ENCODE peak calls at places on chromosomes 4 and X, in six cellular contexts. H is CD4-positive, alpha-beta memory T cell; R is hepatocyte; G is stomach; U is tibial artery; J is RWPE2. Q is an unnamed sample. For H3K4me1 and H3K27me3, the result is how much of the 10 kb centered on the place peaks cover.

GRCh38 chrX:70436380-70436779 is 8.3 kb upstream of the DLG3 start:
- DNase-seq in H (no peak), R (no peak), G (no peak), U (no peak), J (no peak), Q (no peak)

GRCh38 chr4:53906786-53907185 is 157.6 kb downstream of the CHIC2 start:
- DNase-seq in H (no peak), R (no peak), G (no peak), U (no peak), J (no peak), Q (no peak)

GRCh38 chrX:69503228-69503834 is 795 bp upstream of the NALF2 start:
- DNase-seq in H (no peak), R (no peak), G (no peak), U (no peak), J (no peak), Q (no peak)

GRCh38 chr4:151537726-151538125 is 128.8 kb downstream of the FHIP1A start:
- DNase-seq in H (no peak), R (peak), G (no peak), U (no peak), J (no peak), Q (no peak)

GRCh38 chr4:113776016-113776415 is 14.5 kb upstream of the CAMK2D start:
- DNase-seq in H (no peak), R (no peak), G (no peak), U (no peak), J (no peak), Q (no peak)

GRCh38 chrX:1163231-1163630 is 49.2 kb downstream of the CRLF2 start:
- DNase-seq in H (no peak), R (no peak), G (no peak), U (no peak), J (no peak), Q (no peak)

GRCh38 chrX:13428055-13428786 is 108.4 kb upstream of the ATXN3L start:
- DNase-seq in H (no peak), R (peak), G (no peak), U (no peak), J (no peak), Q (no peak)

GRCh38 chr4:172601195-172601594 is 567.4 kb upstream of the GALNT7 start:
- DNase-seq in H (no peak), R (no peak), G (no peak), U (no peak), J (no peak), Q (no peak)

GRCh38 chr4:67714248-67714583 is 13.3 kb upstream of the UBA6 start:
- DNase-seq in H (no peak), R (peak), G (no peak), U (no peak), J (no peak), Q (no peak)

GRCh38 chr4:61374612-61374920 is 174.4 kb downstream of the ADGRL3 start:
- DNase-seq in H (no peak), R (no peak), G (no peak), U (no peak), J (no peak), Q (no peak)

GRCh38 chr4:164081371-164081770 is 586.9 kb downstream of the TMA16 start:
- DNase-seq in H (no peak), R (no peak), G (no peak), U (no peak), J (no peak), Q (no peak)

GRCh38 chr4:153519677-153520076 is 53.5 kb downstream of the TMEM131L start:
- DNase-seq in H (no peak), R (no peak), G (no peak), U (no peak), J (no peak), Q (no peak)
- H3K4me1 ChIP-seq in H (half or more), R (under half), G (half or more), U (half or more), J (under half), Q (under half)

DNA sequence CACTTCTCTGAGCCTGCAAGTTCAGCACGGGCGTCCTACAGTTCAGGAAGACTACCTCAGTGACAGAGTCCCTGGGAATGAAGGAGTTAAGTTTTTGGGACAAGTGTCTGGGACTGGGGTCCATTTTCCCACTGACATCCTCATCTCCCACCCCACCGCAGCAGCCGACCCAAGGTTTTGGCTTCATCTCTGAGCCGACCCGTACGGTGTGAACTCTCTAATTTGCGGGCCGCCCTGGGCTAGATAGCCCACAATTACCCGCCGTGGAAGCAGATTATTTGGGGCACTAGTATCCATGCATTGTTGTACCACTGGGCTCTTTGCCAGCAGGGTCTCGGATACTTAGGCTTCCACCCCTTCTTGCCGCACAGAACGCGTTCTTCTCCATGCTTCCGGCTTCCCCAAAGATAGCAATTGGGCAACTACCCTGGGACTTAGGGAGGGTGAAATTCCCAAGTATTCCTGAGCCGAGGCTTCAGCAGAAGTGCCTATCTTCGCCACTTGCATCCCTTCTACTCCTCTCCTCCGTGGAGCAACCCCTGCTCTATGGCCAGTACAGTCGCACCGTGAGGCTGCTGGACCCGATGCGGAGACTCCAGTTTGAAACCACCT is 2.4 kb downstream of the IL1RAPL2 start:
- DNase-seq in H (no peak), R (no peak), G (no peak), U (no peak), J (no peak), Q (no peak)
- H3K27me3 ChIP-seq in H (under half), R (under half), G (under half), U (under half), J (under half), Q (under half)

GRCh38 chr4:41746440-41747229 is 1.9 kb downstream of the PHOX2B start:
- DNase-seq in H (no peak), R (no peak), G (no peak), U (no peak), J (no peak), Q (no peak)
- H3K4me3 ChIP-seq in H (no peak), R (no peak), G (no peak), U (no peak), J (no peak), Q (peak)

GRCh38 chr4:3531887-3532713 is at the start of gene LRPAP1:
- DNase-seq in H (peak), R (peak), G (peak), U (peak), J (no peak), Q (peak)
- H3K4me1 ChIP-seq in H (under half), R (under half), G (under half), U (under half), J (under half), Q (under half)

DNA sequence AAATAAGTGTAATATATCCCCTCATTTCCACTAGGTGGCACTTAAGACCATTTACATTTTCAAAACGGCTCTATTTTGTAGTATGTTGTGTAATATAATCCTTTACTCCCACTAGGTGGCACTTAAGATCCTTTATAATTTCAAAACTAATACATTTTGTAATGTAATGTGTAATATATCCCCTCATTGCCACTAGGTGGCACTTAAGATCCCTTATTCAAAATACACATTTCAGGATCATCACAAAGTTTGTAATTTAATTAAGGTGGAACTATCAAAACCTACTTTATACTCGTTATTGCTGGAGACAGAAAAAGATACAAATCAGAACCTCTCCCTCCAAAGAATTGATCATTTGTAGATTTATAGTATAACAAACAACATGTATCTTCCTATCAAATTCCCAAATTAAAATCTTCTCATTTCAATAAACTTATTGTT is 132.5 kb downstream of the ARHGAP6 start:
- DNase-seq in H (no peak), R (peak), G (no peak), U (no peak), J (no peak), Q (no peak)
- H3K27me3 ChIP-seq in H (under half), R (under half), G (under half), U (under half), J (under half), Q (under half)

GRCh38 chr4:38072578-38072977 is 112.4 kb downstream of the PTTG2 start:
- DNase-seq in H (no peak), R (no peak), G (no peak), U (no peak), J (no peak), Q (no peak)

GRCh38 chr4:38077791-38078489 is 117.7 kb downstream of the PTTG2 start:
- DNase-seq in H (no peak), R (no peak), G (no peak), U (no peak), J (no peak), Q (no peak)

GRCh38 chr4:38076153-38076669 is 116.0 kb downstream of the PTTG2 start:
- DNase-seq in H (no peak), R (no peak), G (no peak), U (no peak), J (no peak), Q (no peak)

GRCh38 chr4:38073596-38074234 is 113.5 kb downstream of the PTTG2 start:
- DNase-seq in H (no peak), R (no peak), G (no peak), U (no peak), J (no peak), Q (no peak)

DNA sequence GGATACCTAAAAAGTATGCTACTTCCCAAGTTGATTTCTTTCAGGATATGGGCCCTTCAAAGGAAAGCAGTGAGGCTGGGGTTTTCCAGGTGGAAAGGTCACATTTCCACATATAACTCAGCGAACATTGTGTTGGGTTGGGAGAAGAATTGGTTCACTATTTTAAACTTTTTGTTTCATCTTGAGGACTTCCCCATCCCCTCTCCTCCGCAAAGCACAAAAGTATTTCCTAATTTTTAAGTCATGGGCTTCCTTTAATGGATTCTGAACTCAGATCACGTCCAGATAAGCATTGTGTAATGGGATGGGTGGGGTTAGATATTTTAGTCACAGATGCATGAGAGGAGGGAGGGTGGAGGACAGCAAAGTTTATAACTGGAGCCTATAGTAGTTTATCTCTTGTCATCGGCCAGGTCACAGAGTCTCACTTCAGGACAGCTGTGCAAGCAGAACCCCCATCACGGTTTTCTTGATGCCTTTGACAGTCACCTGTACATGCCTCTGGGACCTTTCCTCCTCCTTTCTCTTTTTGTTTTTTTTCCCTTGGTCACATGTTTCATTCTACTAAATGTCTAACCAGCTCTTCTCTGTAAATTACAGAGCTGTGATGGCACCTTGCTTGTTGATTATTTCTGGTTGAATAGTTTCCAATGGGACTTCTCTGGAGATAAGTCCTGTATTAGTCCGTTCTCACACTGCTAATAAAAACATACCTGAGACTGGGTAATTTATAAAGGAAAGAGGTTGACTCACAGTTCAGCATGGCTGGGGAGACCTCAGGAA is 115.4 kb downstream of the PTTG2 start:
- DNase-seq in H (no peak), R (peak), G (no peak), U (no peak), J (no peak), Q (no peak)
- H3K4me3 ChIP-seq in H (no peak), R (no peak), G (no peak), U (no peak), J (no peak), Q (no peak)

GRCh38 chr4:89295415-89295927 is 12.1 kb downstream of the GPRIN3 start:
- DNase-seq in H (no peak), R (no peak), G (no peak), U (no peak), J (no peak), Q (no peak)

GRCh38 chr4:89294583-89295244 is 12.9 kb downstream of the GPRIN3 start:
- DNase-seq in H (peak), R (no peak), G (no peak), U (no peak), J (no peak), Q (no peak)

GRCh38 chr4:89296399-89296798 is 11.2 kb downstream of the GPRIN3 start:
- DNase-seq in H (no peak), R (peak), G (no peak), U (no peak), J (no peak), Q (no peak)

GRCh38 chr4:89290727-89291126 is 16.9 kb downstream of the GPRIN3 start:
- DNase-seq in H (peak), R (no peak), G (no peak), U (no peak), J (no peak), Q (no peak)

DNA sequence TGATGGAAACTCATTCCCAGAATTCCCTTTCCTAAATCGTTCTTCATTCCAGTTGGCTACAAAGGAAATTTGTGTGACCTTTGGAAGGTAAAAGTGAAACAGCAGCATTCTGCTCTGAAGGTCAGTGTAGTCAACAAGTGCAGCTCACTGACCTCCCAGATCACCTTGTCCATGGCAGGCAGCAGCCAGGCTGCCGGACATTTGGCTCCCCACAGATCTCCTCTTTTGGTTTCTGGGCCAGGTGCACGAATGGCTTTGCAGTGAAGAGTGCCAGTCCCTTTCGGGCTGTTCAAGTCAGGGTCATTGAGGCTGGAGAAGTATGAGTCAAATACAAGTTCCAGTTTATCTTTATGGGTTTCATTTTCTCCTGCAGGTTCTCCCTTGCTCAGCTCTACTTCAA is 14.3 kb downstream of the GPRIN3 start:
- DNase-seq in H (no peak), R (no peak), G (no peak), U (no peak), J (no peak), Q (no peak)
- H3K4me1 ChIP-seq in H (half or more), R (under half), G (under half), U (under half), J (under half), Q (under half)

DNA sequence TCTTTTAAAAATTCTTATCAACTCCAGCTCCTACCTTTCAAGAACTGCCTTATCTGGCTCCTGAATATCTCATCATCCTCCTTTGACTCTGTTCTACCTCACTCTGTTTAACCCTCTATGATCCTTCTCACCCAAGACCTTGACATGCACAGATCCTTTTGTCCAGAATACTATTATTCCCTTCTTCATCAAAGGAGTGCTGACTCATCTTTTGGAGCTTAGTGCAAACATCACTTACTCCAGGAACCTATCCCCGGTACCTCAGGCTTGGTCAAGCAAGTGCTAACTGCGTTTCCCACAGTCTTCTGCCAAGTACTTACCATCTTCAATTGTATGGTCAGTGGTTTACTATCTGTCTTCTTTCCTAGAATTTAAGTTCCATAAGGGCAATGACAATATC is 96.0 kb downstream of the PAPSS1 start:
- DNase-seq in H (no peak), R (no peak), G (no peak), U (no peak), J (no peak), Q (no peak)
- H3K27me3 ChIP-seq in H (under half), R (under half), G (under half), U (under half), J (under half), Q (under half)

Q was measured in right cardiac atrium.